ENCODE peak calls at places on chromosomes 3 and 15, in four cellular contexts. One of them, this sample, is unnamed.

GRCh38 chr3:11545186-11545851 is 98.4 kb downstream of the VGLL4 start:
- DNase-seq in A549: no peak
- DNase-seq in kidney: no peak
- DNase-seq in fibroblast of villous mesenchyme: no peak
- DNase-seq in this sample: no peak

GRCh38 chr3:172516318-172517214 is 6.7 kb downstream of the TNFSF10 start:
- DNase-seq in A549: peak
- DNase-seq in kidney: no peak
- DNase-seq in fibroblast of villous mesenchyme: peak
- DNase-seq in this sample: peak

GRCh38 chr3:160665784-160666526 is 11.0 kb upstream of the ARL14 start:
- DNase-seq in A549: no peak
- DNase-seq in kidney: no peak
- DNase-seq in fibroblast of villous mesenchyme: peak
- DNase-seq in this sample: peak

GRCh38 chr15:60383008-60383694 is 14.6 kb downstream of the ANXA2 start:
- DNase-seq in A549: no peak
- DNase-seq in kidney: no peak
- DNase-seq in fibroblast of villous mesenchyme: no peak
- DNase-seq in this sample: no peak

GRCh38 chr3:36212291-36212690 is 168.0 kb upstream of the STAC start:
- DNase-seq in A549: peak
- DNase-seq in kidney: no peak
- DNase-seq in fibroblast of villous mesenchyme: peak
- DNase-seq in this sample: no peak

GRCh38 chr3:1953519-1953918 is 145.1 kb upstream of the CNTN4 start:
- DNase-seq in A549: no peak
- DNase-seq in kidney: no peak
- DNase-seq in fibroblast of villous mesenchyme: no peak
- DNase-seq in this sample: no peak

GRCh38 chr3:134486577-134487041 is 752 bp downstream of the CEP63 start:
- DNase-seq in A549: peak
- DNase-seq in kidney: no peak
- DNase-seq in fibroblast of villous mesenchyme: peak
- DNase-seq in this sample: no peak

GRCh38 chr3:141096981-141097380 is 45.8 kb downstream of the SPSB4 start:
- DNase-seq in A549: no peak
- DNase-seq in kidney: no peak
- DNase-seq in fibroblast of villous mesenchyme: no peak
- DNase-seq in this sample: no peak

GRCh38 chr15:44593042-44593736 is 56.2 kb downstream of the EIF3J start:
- DNase-seq in A549: peak
- DNase-seq in kidney: no peak
- DNase-seq in fibroblast of villous mesenchyme: peak
- DNase-seq in this sample: peak

GRCh38 chr15:90618330-90619136 is 88.8 kb downstream of the CRTC3 start:
- DNase-seq in A549: no peak
- DNase-seq in kidney: no peak
- DNase-seq in fibroblast of villous mesenchyme: peak
- DNase-seq in this sample: no peak
- TF ChIP-seq CTCF in A549: peak
- TF ChIP-seq CTCF in kidney: no peak
- TF ChIP-seq CTCF in fibroblast of villous mesenchyme: no peak
- TF ChIP-seq CTCF in this sample: no peak

GRCh38 chr15:95044780-95045417 is 813.5 kb downstream of the MCTP2 start:
- DNase-seq in A549: no peak
- DNase-seq in kidney: no peak
- DNase-seq in fibroblast of villous mesenchyme: no peak
- DNase-seq in this sample: no peak
- H3K4me3 ChIP-seq in A549: no peak
- H3K4me3 ChIP-seq in kidney: no peak
- H3K4me3 ChIP-seq in fibroblast of villous mesenchyme: no peak
- H3K4me3 ChIP-seq in this sample: no peak

DNA sequence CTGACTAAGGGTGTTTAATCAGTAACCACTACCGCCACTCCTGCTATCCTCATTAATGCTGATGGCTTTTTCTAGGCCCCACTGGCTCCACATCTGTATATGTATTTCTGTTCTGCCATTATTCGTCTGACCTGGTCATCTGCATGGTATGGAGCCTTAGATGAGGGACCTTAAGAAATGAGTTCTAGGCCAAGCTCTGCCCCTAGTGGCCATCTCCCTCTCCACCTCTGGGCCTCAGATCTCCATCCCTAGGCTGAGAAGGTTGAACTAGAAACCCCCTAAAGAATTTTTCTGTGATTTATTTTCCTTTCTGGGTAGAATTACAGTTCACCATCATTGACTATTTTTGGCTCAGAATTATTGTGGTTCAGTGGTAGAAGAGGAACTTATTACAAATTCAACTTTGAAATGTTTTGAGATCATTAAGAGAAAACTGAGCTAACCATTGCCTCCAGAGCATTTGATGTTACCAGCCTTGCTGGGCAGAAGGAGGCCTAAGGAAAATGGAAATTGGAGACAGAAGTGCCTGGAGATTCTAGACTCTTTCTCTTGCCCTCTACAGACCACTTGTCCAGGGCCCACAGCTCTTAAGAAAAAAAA is 325.2 kb upstream of the NR2E3 start:
- DNase-seq in A549: peak
- DNase-seq in kidney: no peak
- DNase-seq in fibroblast of villous mesenchyme: no peak
- DNase-seq in this sample: no peak
- TF ChIP-seq CTCF in A549: peak
- TF ChIP-seq CTCF in kidney: no peak
- TF ChIP-seq CTCF in fibroblast of villous mesenchyme: peak
- TF ChIP-seq CTCF in this sample: peak

GRCh38 chr3:184230603-184231528 is 1.5 kb downstream of the VWA5B2 start:
- DNase-seq in A549: no peak
- DNase-seq in kidney: peak
- DNase-seq in fibroblast of villous mesenchyme: no peak
- DNase-seq in this sample: peak
- H3K4me3 ChIP-seq in A549: peak
- H3K4me3 ChIP-seq in kidney: no peak
- H3K4me3 ChIP-seq in fibroblast of villous mesenchyme: no peak
- H3K4me3 ChIP-seq in this sample: no peak